ENCODE peak calls at places on chromosomes 11 and 22, in six cellular contexts. V is stomach, I is psoas muscle, S is prostate gland, U is aorta, F is heart right ventricle. O is an unnamed sample.

GRCh38 chr11:123469089-123469488 is 39.0 kb downstream of the GRAMD1B start:
- DNase-seq in S (no peak), U (no peak), V (no peak), F (peak; percentile 22), I (no peak), O (no peak)

GRCh38 chr22:39408807-39409206 is 9.2 kb downstream of the TAB1 start:
- DNase-seq in V (no peak), I (no peak), S (no peak), U (no peak), F (no peak), O (no peak)

GRCh38 chr11:85307381-85307780 is 319.8 kb downstream of the DLG2 start:
- DNase-seq in F (no peak), S (no peak), I (no peak), V (no peak), U (no peak), O (no peak)

GRCh38 chr11:68881320-68881719 is 22.3 kb downstream of the MRPL21 start:
- DNase-seq in U (no peak), S (no peak), F (no peak), V (no peak), I (no peak), O (no peak)

GRCh38 chr11:125494987-125495725 is 909 bp downstream of the FEZ1 start:
- DNase-seq in S (peak; percentile 8), I (peak; percentile 59), F (peak; percentile 37), V (no peak), U (peak; percentile 62), O (peak; percentile 78)

GRCh38 chr22:48882636-48883200 is 945.0 kb downstream of the BRD1 start:
- DNase-seq in F (no peak), S (no peak), V (no peak), U (no peak), I (no peak), O (peak; percentile 27)

GRCh38 chr11:65593518-65594414 is 1.8 kb downstream of the KCNK7 start:
- DNase-seq in U (peak; percentile 75), V (no peak), F (peak; percentile 50), S (no peak), I (peak; percentile 87), O (peak; percentile 86)

GRCh38 chr11:76793834-76794291 is 10.7 kb downstream of the TSKU start:
- DNase-seq in V (peak; percentile 24), S (no peak), U (no peak), I (no peak), F (no peak), O (peak; percentile 49)

GRCh38 chr11:88098289-88098688 is 77.0 kb downstream of the RAB38 start:
- DNase-seq in I (no peak), F (no peak), S (no peak), V (no peak), U (no peak), O (no peak)

GRCh38 chr11:108887436-108888238 is 222.8 kb downstream of the DDX10 start:
- DNase-seq in V (no peak), F (no peak), I (no peak), S (no peak), U (no peak), O (no peak)

GRCh38 chr11:16945671-16946469 is 68.3 kb downstream of the PLEKHA7 start:
- DNase-seq in S (peak; percentile 62), V (peak; percentile 73), I (no peak), U (peak; percentile 55), F (peak; percentile 32), O (peak; percentile 82)

GRCh38 chr11:107844041-107844440 is 14.5 kb downstream of the SLC35F2 start:
- DNase-seq in U (no peak), S (no peak), I (no peak), F (no peak), V (no peak), O (no peak)

GRCh38 chr11:2379471-2380174 is 2.5 kb downstream of the CD81 start:
- DNase-seq in F (peak; percentile 46), V (no peak), S (no peak), I (peak; percentile 55), U (peak; percentile 53), O (no peak)

GRCh38 chr11:72602250-72602904 is 71.8 kb downstream of the PDE2A start:
- DNase-seq in S (no peak), F (no peak), V (peak; percentile 63), U (no peak), I (no peak), O (no peak)

GRCh38 chr11:113781682-113782081 is 2.1 kb downstream of the CLDN25 start:
- DNase-seq in S (no peak), F (no peak), U (no peak), I (no peak), V (no peak), O (peak; percentile 48)

GRCh38 chr11:5550440-5551095 is 2.2 kb upstream of the OR52H1 start:
- DNase-seq in S (no peak), F (no peak), V (no peak), I (no peak), U (no peak), O (no peak)

GRCh38 chr22:33832558-33833151 is 87.6 kb downstream of the LARGE1 start:
- DNase-seq in F (peak; percentile 43), V (peak; percentile 52), I (peak; percentile 78), S (no peak), U (no peak), O (no peak)

GRCh38 chr11:116773203-116774112 is 671 bp upstream of the BUD13 start:
- DNase-seq in S (no peak), V (no peak), F (no peak), I (no peak), U (no peak), O (no peak)

DNA sequence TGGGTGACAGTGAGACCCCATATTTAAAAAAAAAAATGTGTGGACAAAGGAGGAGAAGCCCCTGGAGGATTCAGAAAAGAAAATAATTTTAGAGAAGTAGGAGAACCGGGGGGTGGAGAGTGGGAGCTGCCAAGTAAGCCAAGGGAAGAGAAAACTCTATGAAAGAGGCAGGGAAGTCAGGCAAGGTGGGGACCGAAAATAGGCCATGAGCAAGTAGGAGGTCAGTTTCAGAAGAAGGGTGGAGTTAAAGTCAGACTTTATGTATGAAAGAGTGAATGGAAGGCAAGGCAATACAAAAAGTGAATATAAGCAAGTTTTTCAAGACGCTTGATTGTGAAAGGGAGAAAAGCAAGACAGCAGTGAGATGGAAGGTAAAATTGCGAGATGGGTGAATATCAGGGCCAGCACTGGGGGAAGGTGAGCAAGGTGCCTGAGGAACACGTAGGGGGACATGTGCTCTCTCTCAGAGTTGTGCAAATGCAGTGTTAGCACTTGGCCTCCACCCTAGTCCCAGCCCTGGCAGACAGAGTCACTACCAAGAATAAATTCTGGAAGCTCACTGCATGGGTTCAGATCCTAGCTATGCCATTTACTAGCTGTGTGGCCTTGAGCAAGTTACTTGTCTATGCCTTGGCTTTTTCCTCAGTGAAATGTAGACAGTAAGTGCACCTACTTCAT is 6.7 kb downstream of the XRRA1 start:
- DNase-seq in F (no peak), S (no peak), V (no peak), U (no peak), I (no peak), O (no peak)
- H3K36me3 ChIP-seq in F (peaks cover 71% of the 10 kb centered on the region), S (no peaks in the 10 kb centered on the region), V (peaks cover 60% of the 10 kb centered on the region), U (no peaks in the 10 kb centered on the region), I (peaks cover 50% of the 10 kb centered on the region), O (peaks cover 10% of the 10 kb centered on the region)

DNA sequence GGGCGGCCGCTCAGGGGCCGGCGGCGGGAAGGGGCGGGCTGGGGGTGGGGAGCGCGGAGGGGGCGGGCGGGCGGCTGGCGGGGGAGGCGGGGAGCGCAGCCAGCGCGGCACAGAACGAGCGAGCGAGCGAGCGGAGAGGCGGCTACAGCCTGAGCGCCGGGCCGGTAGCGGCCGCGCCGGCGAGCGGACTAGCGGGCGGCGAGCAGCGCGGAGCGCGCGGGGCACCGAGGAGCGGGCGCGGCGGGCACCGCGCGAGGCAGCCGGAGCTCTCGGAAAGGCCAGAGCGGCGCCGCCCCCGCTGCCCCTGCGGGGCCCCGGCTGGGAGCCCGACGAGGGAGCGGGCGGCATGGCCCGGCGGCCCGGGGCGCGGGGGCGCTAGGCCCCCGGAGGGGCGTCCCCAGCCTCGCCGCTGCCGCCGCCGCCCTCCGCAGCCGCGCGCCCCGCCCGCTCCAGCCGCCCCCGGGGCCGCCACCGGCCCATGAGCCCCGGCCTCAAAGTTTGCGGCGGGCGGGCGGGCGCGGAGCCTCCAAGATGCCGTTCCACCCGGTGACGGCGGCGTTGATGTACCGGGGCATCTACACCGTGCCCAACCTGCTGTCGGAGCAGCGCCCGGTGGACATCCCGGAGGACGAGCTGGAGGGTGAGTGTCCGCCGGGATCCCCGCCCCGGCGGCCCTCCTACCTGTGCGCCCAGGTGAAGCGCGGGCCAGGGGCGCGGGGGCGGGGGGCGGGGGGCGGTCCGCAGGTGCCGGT is at the start of gene CABP7:
- DNase-seq in V (no peak), U (no peak), S (no peak), I (no peak), F (no peak), O (no peak)
- H3K4me3 ChIP-seq in V (peak within 1 kb of the TSS; percentile 21), U (no peak within 1 kb of the TSS), S (peak within 1 kb of the TSS; percentile 5), I (peak within 1 kb of the TSS; percentile 46), F (no peak within 1 kb of the TSS), O (no peak within 1 kb of the TSS)

GRCh38 chr11:75346296-75346695 is 5.2 kb downstream of the ARRB1 start:
- DNase-seq in V (no peak), F (no peak), S (no peak), I (no peak), U (peak; percentile 17), O (peak; percentile 44)
- H3K4me1 ChIP-seq in V (peaks cover 94% of the 10 kb centered on the region), F (peaks cover 100% of the 10 kb centered on the region), S (peaks cover 69% of the 10 kb centered on the region), I (peaks cover 32% of the 10 kb centered on the region), U (no peaks in the 10 kb centered on the region), O (peaks cover 36% of the 10 kb centered on the region)

DNA sequence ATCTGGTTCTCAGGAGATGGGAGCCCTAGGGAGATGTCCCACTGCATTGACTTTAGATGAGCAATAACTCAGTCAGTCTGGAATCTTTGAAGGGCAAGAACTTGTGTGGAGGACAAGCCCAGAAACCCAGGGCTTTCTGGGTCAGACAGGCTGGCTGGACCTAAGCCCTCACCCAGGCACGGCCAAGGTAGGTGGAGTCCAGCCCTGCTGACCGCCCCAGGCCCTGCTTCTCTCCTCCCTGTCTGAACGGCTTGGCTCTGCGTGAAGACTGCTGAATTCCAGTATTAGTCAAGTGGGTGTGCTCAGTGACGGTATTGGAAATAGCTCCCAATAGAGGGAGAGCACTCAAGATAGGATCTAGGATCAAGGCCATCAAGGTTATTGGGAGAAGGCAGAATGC is 6.1 kb downstream of the CXCR5 start:
- DNase-seq in V (no peak), S (no peak), I (peak; percentile 90), U (peak; percentile 92), F (peak; percentile 73), O (no peak)
- H3K36me3 ChIP-seq in V (no peaks in the 10 kb centered on the region), S (no peaks in the 10 kb centered on the region), I (no peaks in the 10 kb centered on the region), U (no peaks in the 10 kb centered on the region), F (no peaks in the 10 kb centered on the region), O (no peaks in the 10 kb centered on the region)

DNA sequence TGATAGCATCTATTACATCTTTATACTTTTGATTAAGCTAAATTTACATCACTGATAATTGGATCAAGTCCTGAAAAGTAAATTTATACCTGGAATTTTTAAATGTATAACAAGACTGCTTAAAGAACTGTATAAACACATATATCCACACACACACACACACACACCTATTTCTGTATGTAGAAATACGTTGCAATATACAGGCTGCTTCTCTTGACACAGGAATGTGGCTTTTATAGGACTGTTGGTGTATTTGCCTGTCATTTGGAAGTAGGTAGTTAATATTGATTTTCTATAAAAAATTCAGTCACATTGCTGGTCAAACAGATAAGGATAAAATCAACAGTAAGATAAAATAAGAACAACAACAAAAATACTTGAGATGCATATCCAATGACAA is 708.5 kb upstream of the RAG2 start:
- DNase-seq in S (no peak), U (no peak), V (no peak), I (no peak), F (no peak), O (no peak)
- H3K4me3 ChIP-seq in S (no peak overlapping the region), U (no peak overlapping the region), V (no peak overlapping the region), I (no peak overlapping the region), F (no peak overlapping the region), O (no peak overlapping the region)